ENCODE peak calls at places on chromosomes 3 and 15, in four cellular contexts. R is GM12878, D is K562, K is HepG2. L is an unnamed sample.
A peak's percentile ranks its signal among the peaks of the same experiment; 100 is the strongest.

GRCh38 chr3:145972851-145973250 is 188.1 kb downstream of the PLOD2 start:
- DNase-seq in D (no peak), R (no peak), K (no peak), L (no peak)

GRCh38 chr15:53037904-53038303 is 247.8 kb upstream of the ONECUT1 start:
- DNase-seq in R (no peak), D (no peak), K (no peak), L (no peak)

GRCh38 chr15:77904901-77905300 is 172.6 kb downstream of the TBC1D2B start:
- DNase-seq in R (no peak), K (no peak), D (no peak), L (no peak)

GRCh38 chr3:28151608-28152228 is 89.7 kb upstream of the CMC1 start:
- DNase-seq in R (peak; percentile 33), D (no peak), K (no peak), L (no peak)

GRCh38 chr15:73930371-73930770 is 4.1 kb downstream of the LOXL1 start:
- DNase-seq in K (no peak), R (no peak), D (no peak), L (no peak)

GRCh38 chr3:149706905-149707304 is 45.4 kb downstream of the COMMD2 start:
- DNase-seq in K (no peak), R (no peak), D (no peak), L (no peak)

GRCh38 chr3:18556503-18556902 is 131.4 kb upstream of the SATB1 start:
- DNase-seq in D (no peak), R (peak; percentile 39), K (no peak), L (no peak)

GRCh38 chr3:50587806-50588758 is 18.8 kb downstream of the HEMK1 start:
- DNase-seq in R (peak; percentile 32), D (no peak), K (peak; percentile 57), L (no peak)

GRCh38 chr15:92123848-92124631 is 269.6 kb upstream of the ST8SIA2 start:
- DNase-seq in R (no peak), D (no peak), K (no peak), L (no peak)

DNA sequence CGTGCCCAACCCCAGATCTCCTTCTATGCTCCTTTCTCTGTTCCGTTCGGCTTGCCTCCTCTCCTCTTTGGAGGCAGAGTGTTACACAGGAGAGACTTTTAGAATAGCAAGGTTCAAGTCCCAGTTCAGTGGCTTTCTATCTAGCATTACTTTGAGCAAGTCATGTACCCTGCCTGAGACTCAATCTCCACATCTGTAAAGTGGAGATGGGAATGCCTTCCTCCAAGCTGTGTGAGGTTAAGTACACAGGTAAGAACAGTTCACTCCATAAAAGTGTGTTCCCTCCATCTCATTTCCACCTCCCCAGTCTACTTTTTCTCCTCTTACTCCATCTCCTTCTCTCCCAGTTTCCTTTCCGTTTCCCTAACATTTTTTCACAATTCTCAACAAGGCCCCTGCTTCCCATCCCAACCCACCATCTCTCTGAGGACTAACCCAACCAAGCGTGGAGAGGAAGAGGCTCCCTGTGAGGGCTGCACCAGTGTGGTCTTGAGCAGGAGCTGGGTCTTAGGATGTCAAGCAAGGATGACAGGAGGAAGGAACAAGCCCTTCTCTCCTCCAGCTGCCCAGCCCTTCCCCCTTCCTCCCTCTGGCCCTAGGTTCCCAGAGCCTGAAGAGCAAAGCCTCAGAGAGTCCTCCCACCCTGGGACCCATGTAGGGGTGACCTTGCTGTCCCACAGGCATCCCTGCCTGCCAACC is 6.4 kb downstream of the ATP8B4 start:
- DNase-seq in K (no peak), R (no peak), D (no peak), L (no peak)
- TF ChIP-seq NFIC in K (no peak), R (no peak), D (no peak), L (no peak)

DNA sequence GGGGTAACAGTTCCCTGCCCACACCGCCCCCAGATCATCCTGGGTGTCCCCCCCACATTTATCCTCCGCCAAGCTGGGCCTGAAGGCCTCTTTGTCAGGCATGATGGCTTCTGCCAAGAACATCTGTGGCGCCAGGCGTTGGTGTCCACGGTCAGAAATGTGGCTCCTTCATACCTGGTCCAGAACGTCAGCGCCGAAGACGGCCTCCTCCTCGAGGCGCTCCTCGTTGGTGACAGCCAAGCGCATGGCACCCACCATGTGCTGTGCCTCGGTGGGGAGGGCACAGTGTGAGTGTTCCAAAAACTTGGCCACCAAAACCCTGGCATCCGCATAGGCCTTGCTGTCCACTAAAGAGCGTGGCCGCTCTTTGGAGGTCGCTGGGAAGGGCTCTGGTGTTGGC is 146.5 kb downstream of the NSMCE3 start:
- DNase-seq in R (no peak), K (no peak), D (no peak), L (no peak)
- TF ChIP-seq NFIC in R (no peak), K (no peak), D (no peak), L (no peak)

GRCh38 chr3:131047582-131047981 is 20.9 kb downstream of the NEK11 start:
- DNase-seq in D (no peak), R (no peak), K (peak; percentile 19), L (no peak)
- TF ChIP-seq NFIC in D (peak; percentile 22), R (no peak), K (no peak), L (no peak)

DNA sequence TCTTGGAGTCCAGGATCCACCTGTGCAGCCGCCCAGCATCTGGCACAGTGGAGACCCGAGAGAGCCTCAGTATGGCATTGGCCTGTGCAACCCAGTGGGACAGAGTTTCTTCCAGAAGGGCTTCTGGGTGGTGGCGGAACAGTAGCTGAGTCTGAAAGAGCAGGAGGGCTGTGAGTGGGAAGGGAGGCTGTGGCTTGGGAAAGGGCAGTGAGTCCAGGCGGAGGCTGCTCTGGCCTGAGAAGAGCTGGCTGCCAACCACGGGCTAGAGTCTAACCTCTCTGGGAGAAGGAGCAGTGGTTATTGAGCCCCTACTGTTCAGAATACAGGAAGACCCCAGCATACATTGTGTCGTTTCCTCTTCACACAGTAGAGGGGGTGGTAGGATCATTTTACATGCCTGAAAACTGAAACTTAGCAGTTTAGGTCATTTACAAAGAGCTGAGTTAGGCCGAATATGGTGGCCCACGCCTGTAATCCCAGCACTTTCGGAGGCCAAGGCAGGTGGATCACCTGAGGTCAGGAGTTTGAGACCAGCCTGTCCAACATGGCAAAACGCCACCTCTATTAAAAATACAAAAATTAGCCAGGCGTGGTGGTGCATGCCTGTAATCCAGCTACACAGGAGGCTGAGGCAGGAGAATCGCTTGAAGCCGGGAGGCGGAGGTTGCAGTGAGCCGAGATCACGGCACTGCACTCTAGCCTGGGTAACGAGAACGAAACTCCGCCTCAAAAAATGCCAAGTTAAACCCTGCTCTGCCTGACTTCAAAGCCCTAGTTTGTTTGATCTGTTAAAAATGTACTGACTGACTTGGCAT is 3.2 kb downstream of the AEN start:
- DNase-seq in K (peak; percentile 58), D (no peak), R (no peak), L (peak; percentile 56)
- TF ChIP-seq NFIC in K (no peak), D (no peak), R (no peak), L (no peak)

GRCh38 chr15:101122266-101122665 is 129.6 kb downstream of the CHSY1 start:
- DNase-seq in D (no peak), K (no peak), R (no peak), L (no peak)
- TF ChIP-seq NFIC in D (no peak), K (no peak), R (no peak), L (no peak)

GRCh38 chr3:165254812-165255211 is 58.6 kb upstream of the SLITRK3 start:
- DNase-seq in R (no peak), K (peak; percentile 16), D (no peak), L (peak; percentile 0)

GRCh38 chr3:165256554-165256953 is 60.4 kb upstream of the SLITRK3 start:
- DNase-seq in D (no peak), K (no peak), R (no peak), L (no peak)

DNA sequence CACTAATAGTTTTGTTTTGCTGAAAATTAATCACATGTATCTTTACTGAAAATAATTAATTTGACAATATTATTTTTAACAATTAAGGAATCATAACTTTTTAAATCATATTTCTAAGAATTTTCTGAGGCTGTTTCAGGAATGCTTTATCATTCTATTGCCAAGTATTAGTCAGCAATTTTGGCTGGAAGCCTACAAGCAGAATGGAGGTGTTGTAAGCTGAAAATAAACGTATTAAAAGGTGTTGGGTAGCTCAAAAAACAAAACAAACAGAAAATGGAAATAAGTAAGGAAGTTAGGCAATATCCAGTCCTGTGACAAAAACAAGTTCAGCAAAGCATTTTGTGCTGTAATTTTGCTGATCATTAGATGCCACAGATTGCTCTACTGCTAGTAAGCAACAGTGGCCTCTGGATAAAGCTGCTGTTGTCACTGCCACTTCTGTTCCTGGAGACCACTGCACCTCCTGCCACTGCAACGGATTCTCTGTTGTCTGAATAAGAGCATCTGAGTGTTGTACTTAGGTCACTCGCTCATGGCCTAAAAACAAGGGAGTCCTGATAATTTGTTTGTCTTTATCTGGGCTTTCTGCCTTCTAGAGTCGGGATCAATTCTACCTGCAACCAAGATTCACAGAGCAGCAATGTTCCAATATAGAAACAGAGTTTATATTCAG is 63.5 kb upstream of the SLITRK3 start:
- DNase-seq in K (no peak), D (no peak), R (no peak), L (no peak)
- TF ChIP-seq NFIC in K (no peak), D (no peak), R (no peak), L (no peak)